ENCODE peak calls at places on chromosomes 13 and 19, in seven cellular contexts. One of them, this sample, is unnamed.

GRCh38 chr13:101289764-101290163 is 126.5 kb downstream of the NALCN start:
- DNase-seq in HT1080: peak
- DNase-seq in psoas muscle: no peak
- DNase-seq in uterus: no peak
- DNase-seq in EL: peak
- DNase-seq in HuH-7.5: no peak
- DNase-seq in fibroblast of the conjunctiva: peak
- DNase-seq in this sample: no peak

GRCh38 chr13:41942462-41943094 is 18.3 kb downstream of the VWA8 start:
- DNase-seq in EL: peak
- DNase-seq in HuH-7.5: no peak
- DNase-seq in psoas muscle: no peak
- DNase-seq in HT1080: peak
- DNase-seq in uterus: no peak
- DNase-seq in fibroblast of the conjunctiva: peak
- DNase-seq in this sample: no peak

GRCh38 chr13:50576156-50576555 is 267.3 kb downstream of the DLEU7 start:
- DNase-seq in HT1080: no peak
- DNase-seq in EL: no peak
- DNase-seq in psoas muscle: peak
- DNase-seq in HuH-7.5: no peak
- DNase-seq in fibroblast of the conjunctiva: no peak
- DNase-seq in uterus: no peak
- DNase-seq in this sample: no peak

GRCh38 chr19:55600336-55601028 is 394 bp downstream of the ZNF524 start:
- DNase-seq in EL: peak
- DNase-seq in psoas muscle: no peak
- DNase-seq in HT1080: peak
- DNase-seq in HuH-7.5: no peak
- DNase-seq in fibroblast of the conjunctiva: no peak
- DNase-seq in uterus: no peak
- DNase-seq in this sample: no peak

GRCh38 chr13:59793107-59793506 is 370.6 kb downstream of the DIAPH3 start:
- DNase-seq in uterus: no peak
- DNase-seq in psoas muscle: no peak
- DNase-seq in HT1080: no peak
- DNase-seq in EL: no peak
- DNase-seq in HuH-7.5: no peak
- DNase-seq in fibroblast of the conjunctiva: no peak
- DNase-seq in this sample: no peak

GRCh38 chr19:48445256-48445605 is 552 bp upstream of the GRWD1 start:
- DNase-seq in HuH-7.5: peak
- DNase-seq in psoas muscle: no peak
- DNase-seq in HT1080: peak
- DNase-seq in fibroblast of the conjunctiva: peak
- DNase-seq in EL: peak
- DNase-seq in uterus: peak
- DNase-seq in this sample: no peak

GRCh38 chr13:70490320-70490935 is 382.2 kb upstream of the KLHL1 start:
- DNase-seq in fibroblast of the conjunctiva: no peak
- DNase-seq in HT1080: no peak
- DNase-seq in uterus: no peak
- DNase-seq in psoas muscle: no peak
- DNase-seq in EL: no peak
- DNase-seq in HuH-7.5: no peak
- DNase-seq in this sample: no peak

GRCh38 chr19:18972851-18973250 is 31.8 kb upstream of the HOMER3 start:
- DNase-seq in fibroblast of the conjunctiva: no peak
- DNase-seq in HT1080: no peak
- DNase-seq in HuH-7.5: no peak
- DNase-seq in uterus: no peak
- DNase-seq in EL: no peak
- DNase-seq in psoas muscle: no peak
- DNase-seq in this sample: no peak

GRCh38 chr13:34164585-34164984 is 346.6 kb downstream of the RFC3 start:
- DNase-seq in fibroblast of the conjunctiva: no peak
- DNase-seq in HT1080: no peak
- DNase-seq in uterus: no peak
- DNase-seq in psoas muscle: no peak
- DNase-seq in EL: no peak
- DNase-seq in HuH-7.5: no peak
- DNase-seq in this sample: no peak

GRCh38 chr13:112063309-112063626 is 3.7 kb upstream of the SOX1 start:
- DNase-seq in uterus: no peak
- DNase-seq in HT1080: no peak
- DNase-seq in psoas muscle: no peak
- DNase-seq in HuH-7.5: no peak
- DNase-seq in EL: no peak
- DNase-seq in fibroblast of the conjunctiva: no peak
- DNase-seq in this sample: no peak

GRCh38 chr19:51808333-51808986 is 13.5 kb downstream of the FPR3 start:
- DNase-seq in HuH-7.5: no peak
- DNase-seq in uterus: no peak
- DNase-seq in fibroblast of the conjunctiva: peak
- DNase-seq in psoas muscle: no peak
- DNase-seq in EL: peak
- DNase-seq in HT1080: peak
- DNase-seq in this sample: no peak

GRCh38 chr19:48629599-48630288 is 7.4 kb downstream of the DBP start:
- DNase-seq in fibroblast of the conjunctiva: no peak
- DNase-seq in EL: no peak
- DNase-seq in HuH-7.5: no peak
- DNase-seq in psoas muscle: peak
- DNase-seq in uterus: peak
- DNase-seq in HT1080: no peak
- DNase-seq in this sample: peak

GRCh38 chr13:60679928-60680693 is 283.1 kb downstream of the TDRD3 start:
- DNase-seq in uterus: no peak
- DNase-seq in fibroblast of the conjunctiva: no peak
- DNase-seq in HT1080: peak
- DNase-seq in EL: no peak
- DNase-seq in HuH-7.5: no peak
- DNase-seq in psoas muscle: no peak
- DNase-seq in this sample: no peak

GRCh38 chr13:114077938-114078335 is 54.5 kb downstream of the RASA3 start:
- DNase-seq in HuH-7.5: no peak
- DNase-seq in HT1080: no peak
- DNase-seq in EL: peak
- DNase-seq in fibroblast of the conjunctiva: peak
- DNase-seq in psoas muscle: peak
- DNase-seq in uterus: peak
- DNase-seq in this sample: peak

GRCh38 chr19:913080-913748 is at the start of gene R3HDM4:
- DNase-seq in EL: peak
- DNase-seq in HuH-7.5: peak
- DNase-seq in fibroblast of the conjunctiva: no peak
- DNase-seq in HT1080: no peak
- DNase-seq in uterus: peak
- DNase-seq in psoas muscle: peak
- DNase-seq in this sample: peak

GRCh38 chr19:2469102-2469914 is 6.6 kb upstream of the GADD45B start:
- DNase-seq in uterus: no peak
- DNase-seq in HuH-7.5: no peak
- DNase-seq in psoas muscle: peak
- DNase-seq in HT1080: peak
- DNase-seq in EL: peak
- DNase-seq in fibroblast of the conjunctiva: peak
- DNase-seq in this sample: no peak

GRCh38 chr19:50649433-50650391 is at the start of gene C19orf81:
- DNase-seq in HuH-7.5: no peak
- DNase-seq in fibroblast of the conjunctiva: no peak
- DNase-seq in HT1080: peak
- DNase-seq in EL: peak
- DNase-seq in psoas muscle: no peak
- DNase-seq in uterus: no peak
- DNase-seq in this sample: no peak

This sample was measured in Right ventricle myocardium superior.